ENCODE peak calls at places on chromosomes 7 and 10, in eight cellular contexts. N, D, L, O, B, C, P and T are unnamed samples.

GRCh38 chr7:137994091-137994688 is 7.7 kb downstream of the CREB3L2 start:
- DNase-seq in B (no peak), O (no peak), N (no peak), L (no peak), P (no peak), D (no peak), C (no peak), T (no peak)

GRCh38 chr7:110017405-110017804 is 1073.5 kb upstream of the LRRN3 start:
- DNase-seq in C (no peak), P (no peak), D (no peak), B (no peak), O (no peak), L (no peak), N (no peak), T (no peak)

GRCh38 chr7:75652788-75653187 is 86.0 kb downstream of the HIP1 start:
- DNase-seq in N (no peak), B (no peak), L (no peak), O (no peak), P (no peak), C (no peak), D (no peak), T (no peak)

GRCh38 chr10:75762436-75762802 is 331.0 kb downstream of the LRMDA start:
- DNase-seq in O (no peak), C (no peak), B (no peak), L (no peak), P (no peak), N (no peak), D (no peak), T (no peak)

GRCh38 chr10:613661-614340 is 75.7 kb downstream of the DIP2C start:
- DNase-seq in O (no peak), D (no peak), N (no peak), L (no peak), C (no peak), P (no peak), B (peak; percentile 38), T (no peak)

GRCh38 chr10:86003201-86003621 is 363.4 kb downstream of the GRID1 start:
- DNase-seq in P (no peak), O (no peak), B (no peak), N (no peak), L (no peak), D (no peak), C (no peak), T (peak; percentile 53)

GRCh38 chr10:124045794-124046355 is 47.5 kb downstream of the CHST15 start:
- DNase-seq in P (no peak), O (no peak), C (no peak), N (no peak), D (no peak), B (no peak), L (no peak), T (no peak)

GRCh38 chr10:101237908-101238731 is 8.9 kb upstream of the LBX1 start:
- DNase-seq in N (no peak), B (no peak), C (no peak), D (no peak), P (no peak), O (no peak), L (no peak), T (no peak)

GRCh38 chr10:786666-787512 is 97.4 kb upstream of the DIP2C start:
- DNase-seq in O (no peak), L (no peak), B (peak; percentile 42), D (no peak), N (no peak), P (no peak), C (no peak), T (no peak)

GRCh38 chr7:30254717-30255095 is 29.7 kb upstream of the ZNRF2 start:
- DNase-seq in D (no peak), P (no peak), C (no peak), O (no peak), N (no peak), L (no peak), B (no peak), T (no peak)

GRCh38 chr10:90424730-90425129 is 433.1 kb downstream of the HTR7 start:
- DNase-seq in C (no peak), L (no peak), O (no peak), P (no peak), N (no peak), B (no peak), D (no peak), T (no peak)

GRCh38 chr10:131214521-131215244 is 96.8 kb downstream of the TCERG1L start:
- DNase-seq in C (no peak), D (no peak), O (no peak), L (no peak), N (no peak), B (peak; percentile 17), P (no peak), T (no peak)

GRCh38 chr10:114304566-114305421 is 65.7 kb downstream of the VWA2 start:
- DNase-seq in B (no peak), N (peak; percentile 82), D (peak; percentile 48), P (no peak), L (no peak), C (peak; percentile 86), O (peak; percentile 53), T (no peak)

GRCh38 chr10:11282156-11282555 is 264.5 kb downstream of the CELF2 start:
- DNase-seq in C (no peak), N (no peak), L (no peak), B (no peak), P (no peak), D (no peak), O (no peak), T (no peak)

GRCh38 chr7:81256991-81257390 is 338.1 kb upstream of the SEMA3C start:
- DNase-seq in D (no peak), C (no peak), L (no peak), P (no peak), O (peak; percentile 17), B (no peak), N (no peak), T (no peak)

GRCh38 chr7:85719981-85720963 is 533.4 kb upstream of the SEMA3D start:
- DNase-seq in P (no peak), B (no peak), O (no peak), N (no peak), D (no peak), L (peak; percentile 36), C (no peak), T (no peak)

GRCh38 chr10:131819241-131820072 is 81.4 kb upstream of the PPP2R2D start:
- DNase-seq in P (no peak), O (no peak), N (no peak), L (no peak), C (no peak), D (no peak), B (peak; percentile 27), T (no peak)

GRCh38 chr10:21587391-21587790 is 53.4 kb downstream of the MLLT10 start:
- DNase-seq in B (no peak), L (no peak), D (no peak), C (no peak), N (no peak), O (no peak), P (no peak), T (no peak)
- H3K4me1 ChIP-seq in B (no peaks in the 10 kb centered on the region), L (no peaks in the 10 kb centered on the region), D (no peaks in the 10 kb centered on the region), C (no peaks in the 10 kb centered on the region), N (no peaks in the 10 kb centered on the region), O (no peaks in the 10 kb centered on the region), P (no peaks in the 10 kb centered on the region), T (no peaks in the 10 kb centered on the region)

GRCh38 chr7:22597845-22598244 is 97.9 kb upstream of the STEAP1B start:
- DNase-seq in C (no peak), D (no peak), O (no peak), P (no peak), L (peak; percentile 60), B (no peak), N (no peak), T (no peak)
- H3K27ac ChIP-seq in C (no peak overlapping the region), D (no peak overlapping the region), O (no peak overlapping the region), P (no peak overlapping the region), L (peak overlapping the region; percentile 47), B (no peak overlapping the region), N (no peak overlapping the region), T (no peak overlapping the region)

GRCh38 chr10:122126763-122127659 is 138.0 kb downstream of the TACC2 start:
- DNase-seq in P (no peak), B (no peak), O (no peak), D (no peak), N (no peak), L (peak; percentile 78), C (no peak), T (peak; percentile 70)

GRCh38 chr10:122130474-122131110 is 140.5 kb upstream of the BTBD16 start:
- DNase-seq in P (no peak), B (no peak), L (no peak), D (no peak), O (no peak), N (no peak), C (no peak), T (no peak)

GRCh38 chr10:122124808-122125207 is 135.8 kb downstream of the TACC2 start:
- DNase-seq in C (no peak), O (no peak), P (no peak), N (no peak), B (no peak), L (no peak), D (no peak), T (no peak)

GRCh38 chr10:122128357-122128756 is 139.4 kb downstream of the TACC2 start:
- DNase-seq in B (no peak), N (no peak), C (no peak), O (peak; percentile 74), D (no peak), P (peak; percentile 69), L (no peak), T (peak; percentile 60)

DNA sequence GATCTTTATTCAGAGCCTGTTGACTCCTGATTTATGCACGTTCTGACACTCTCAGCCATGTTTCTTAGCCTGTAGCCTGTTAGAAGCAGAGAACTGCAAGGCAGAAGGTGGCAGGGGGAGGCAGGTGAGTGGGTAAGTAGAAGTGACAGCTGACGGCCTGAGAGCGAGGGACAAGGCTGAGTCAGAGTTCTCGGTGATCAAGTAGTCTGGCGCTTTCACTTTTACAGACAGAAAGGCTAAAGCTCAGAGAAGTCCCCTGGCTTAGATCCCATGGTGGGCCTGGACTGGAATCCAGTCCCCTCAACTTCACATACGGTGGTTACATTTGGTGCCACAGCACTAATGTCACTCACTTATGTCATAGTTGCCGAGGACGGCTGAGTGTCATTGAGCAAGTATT is 139.0 kb downstream of the TACC2 start:
- DNase-seq in D (no peak), C (no peak), O (no peak), L (no peak), N (no peak), P (no peak), B (no peak), T (peak; percentile 89)
- H3K4me3 ChIP-seq in D (no peak overlapping the region), C (no peak overlapping the region), O (peak overlapping the region; percentile 41), L (no peak overlapping the region), N (no peak overlapping the region), P (no peak overlapping the region), B (peak overlapping the region; percentile 48), T (peak overlapping the region; percentile 39)

GRCh38 chr10:128325788-128326187 is 199.6 kb upstream of the MKI67 start:
- DNase-seq in P (no peak), C (no peak), D (no peak), L (no peak), B (no peak), O (no peak), N (no peak), T (no peak)

GRCh38 chr10:128324058-128324457 is 197.8 kb upstream of the MKI67 start:
- DNase-seq in P (peak; percentile 38), N (peak; percentile 21), O (peak; percentile 59), C (no peak), B (no peak), L (no peak), D (peak; percentile 31), T (peak; percentile 51)

GRCh38 chr10:128324468-128324867 is 198.2 kb upstream of the MKI67 start:
- DNase-seq in B (no peak), O (no peak), N (no peak), D (no peak), P (no peak), C (no peak), L (no peak), T (no peak)

GRCh38 chr10:128322106-128322505 is 195.9 kb upstream of the MKI67 start:
- DNase-seq in P (no peak), B (no peak), N (no peak), C (no peak), L (no peak), O (no peak), D (no peak), T (no peak)

GRCh38 chr10:128322950-128323349 is 196.7 kb upstream of the MKI67 start:
- DNase-seq in N (no peak), D (no peak), L (no peak), B (no peak), C (no peak), O (no peak), P (no peak), T (no peak)
- H3K4me1 ChIP-seq in N (peaks cover 2% of the 10 kb centered on the region), D (peaks cover 1% of the 10 kb centered on the region), L (no peaks in the 10 kb centered on the region), B (no peaks in the 10 kb centered on the region), C (no peaks in the 10 kb centered on the region), O (no peaks in the 10 kb centered on the region), P (peaks cover 10% of the 10 kb centered on the region), T (no peaks in the 10 kb centered on the region)